ENCODE peak calls at places on chromosome 1, in nine cellular contexts. R is body of pancreas, H is gastrocnemius medialis, A is IMR-90, X is stomach, Y is ovary, F is testis, Z is A549, M is adrenal gland. C is an unnamed sample.
A peak's percentile ranks its signal among the peaks of the same experiment; 100 is the strongest.

GRCh38 chr1:66350001-66350547 is 183.9 kb upstream of the SGIP1 start:
- DNase-seq in M (peak; percentile 38), Z (no peak), A (peak; percentile 34), R (no peak), F (peak; percentile 40), H (peak; percentile 27), X (peak; percentile 47), Y (no peak), C (peak; percentile 58)

GRCh38 chr1:229204863-229205777 is 65.8 kb upstream of the RAB4A start:
- DNase-seq in F (no peak), A (peak; percentile 82), M (no peak), Z (no peak), R (no peak), Y (peak; percentile 63), X (no peak), H (no peak), C (no peak)

GRCh38 chr1:227372662-227373061 is 54.4 kb upstream of the CDC42BPA start:
- DNase-seq in Y (no peak), M (peak; percentile 29), A (peak; percentile 72), F (peak; percentile 25), Z (peak; percentile 72), R (peak; percentile 23), X (peak; percentile 57), H (no peak), C (no peak)

GRCh38 chr1:21963477-21964217 is 13.2 kb upstream of the CELA3B start:
- DNase-seq in Y (peak; percentile 86), A (peak; percentile 57), M (peak; percentile 82), F (peak; percentile 85), H (peak; percentile 41), R (peak; percentile 82), Z (peak; percentile 66), X (peak; percentile 88), C (peak; percentile 70)

GRCh38 chr1:204975568-204976235 is 67.3 kb upstream of the CNTN2 start:
- DNase-seq in H (no peak), Y (peak; percentile 56), M (peak; percentile 60), A (peak; percentile 32), F (peak; percentile 69), Z (peak; percentile 41), X (peak; percentile 57), R (peak; percentile 53), C (no peak)

GRCh38 chr1:63264161-63264560 is 58.2 kb upstream of the FOXD3 start:
- DNase-seq in R (no peak), Y (no peak), F (no peak), M (no peak), H (no peak), A (no peak), X (peak; percentile 28), Z (no peak), C (no peak)

GRCh38 chr1:8197493-8198282 is 120.2 kb upstream of the SLC45A1 start:
- DNase-seq in Z (peak; percentile 91), M (peak; percentile 84), A (peak; percentile 97), Y (peak; percentile 84), H (no peak), R (peak; percentile 79), F (peak; percentile 48), X (peak; percentile 58), C (peak; percentile 40)

GRCh38 chr1:19752083-19752696 is 47.5 kb downstream of the TMCO4 start:
- DNase-seq in M (no peak), F (no peak), R (no peak), Z (no peak), Y (no peak), X (no peak), A (no peak), H (no peak), C (no peak)

GRCh38 chr1:6241107-6241886 is 2.7 kb upstream of the HES3 start:
- DNase-seq in Z (no peak), R (no peak), H (no peak), M (no peak), F (no peak), Y (no peak), A (no peak), X (no peak), C (no peak)

GRCh38 chr1:245888809-245889208 is 618.3 kb downstream of the SMYD3 start:
- DNase-seq in R (no peak), F (no peak), Y (no peak), X (no peak), A (peak; percentile 41), H (no peak), M (no peak), Z (peak; percentile 36), C (no peak)

GRCh38 chr1:230145953-230146476 is 79.0 kb downstream of the GALNT2 start:
- DNase-seq in R (no peak), H (no peak), F (no peak), Z (no peak), M (no peak), A (no peak), Y (no peak), X (no peak), C (no peak)

DNA sequence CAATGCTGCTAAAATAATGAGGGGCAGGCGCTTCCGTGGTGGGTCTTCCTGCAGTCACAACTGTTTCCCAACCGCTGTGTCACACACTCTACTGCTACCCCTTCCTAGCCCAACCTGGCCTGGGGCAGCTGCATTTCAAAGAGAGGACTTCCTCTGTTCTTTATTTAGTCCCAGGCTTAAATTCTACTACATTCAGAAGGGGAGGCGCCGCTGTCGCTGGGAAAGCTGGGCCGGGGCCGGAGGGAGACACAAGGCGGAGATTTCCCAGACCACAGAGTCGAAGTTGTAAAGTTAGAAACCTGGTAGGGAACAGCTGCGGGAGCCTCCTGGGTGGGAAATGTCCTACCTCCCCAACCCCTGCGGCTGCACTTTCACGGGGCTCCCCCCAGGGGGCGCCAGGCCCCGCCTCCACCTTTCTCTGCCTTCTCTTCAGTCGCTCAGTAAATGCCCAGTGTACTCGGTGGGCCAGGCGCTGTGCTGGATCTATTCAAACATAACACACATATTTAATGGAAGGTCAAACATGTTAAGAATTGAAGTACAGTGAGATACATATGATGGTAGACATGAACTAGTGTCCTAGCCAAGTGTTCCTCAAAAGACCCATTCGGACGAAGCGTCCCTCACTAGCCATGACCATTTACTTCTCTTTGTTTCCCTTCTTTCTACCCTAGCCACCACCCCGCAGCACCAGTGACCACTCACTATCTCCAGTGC is 23.1 kb downstream of the DYRK3 start:
- DNase-seq in R (no peak), X (peak; percentile 44), H (peak; percentile 43), Z (peak; percentile 17), A (no peak), M (peak; percentile 24), Y (no peak), F (peak; percentile 32), C (peak; percentile 60)
- TF ChIP-seq CTCF in R (peak; percentile 27), X (no peak), H (peak; percentile 95), Z (peak; percentile 60), A (peak; percentile 59), M (peak; percentile 47), Y (no peak), F (no peak), C (peak; percentile 78)

DNA sequence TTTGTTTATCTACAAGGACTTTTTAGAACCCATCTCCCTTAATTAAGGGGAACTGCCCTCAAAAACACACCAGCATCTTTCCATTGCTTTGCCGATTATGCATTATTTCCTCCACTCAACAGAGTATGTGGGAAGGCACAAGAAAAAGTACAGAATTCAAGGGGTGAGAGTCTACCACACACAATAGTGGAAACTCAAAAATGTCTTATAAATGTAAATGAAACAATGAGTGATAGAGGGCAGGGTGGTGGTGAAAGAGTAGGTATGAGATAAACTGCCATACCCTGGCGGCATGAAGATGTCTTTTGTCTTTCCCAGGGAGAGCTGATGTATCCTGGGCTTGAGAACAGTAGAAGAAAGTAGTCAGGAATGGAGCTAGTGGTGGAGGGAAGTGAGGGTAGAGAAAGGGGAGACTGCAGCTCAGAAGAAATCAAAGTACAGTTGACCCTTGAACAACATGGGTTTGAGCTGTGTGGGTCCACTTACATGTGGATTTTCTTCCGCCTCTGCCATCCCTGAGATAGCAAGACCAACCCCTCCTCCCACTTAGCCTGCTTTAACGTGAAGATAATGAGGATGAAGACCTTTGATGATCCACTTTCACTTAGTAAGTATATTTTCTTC is 24.4 kb downstream of the CD58 start:
- DNase-seq in Z (no peak), H (no peak), M (no peak), R (no peak), A (no peak), F (no peak), Y (no peak), X (no peak), C (no peak)
- TF ChIP-seq POLR2A in Z (no peak), H (no peak), M (no peak), R (no peak), A (no peak), F (no peak), Y (no peak), X (no peak), C (no peak)

GRCh38 chr1:152348447-152348846 is 11.4 kb downstream of the FLG2 start:
- DNase-seq in Z (peak; percentile 24), H (no peak), Y (no peak), A (no peak), R (no peak), X (no peak), F (no peak), M (no peak), C (no peak)
- TF ChIP-seq CTCF in Z (no peak), H (no peak), Y (no peak), A (no peak), R (no peak), X (no peak), F (no peak), M (no peak), C (no peak)

GRCh38 chr1:153346067-153346723 is 2.4 kb downstream of the PGLYRP4 start:
- DNase-seq in Y (no peak), X (no peak), M (no peak), F (no peak), H (no peak), R (no peak), A (no peak), Z (no peak), C (no peak)

GRCh38 chr1:153343811-153344717 is 4.6 kb downstream of the PGLYRP4 start:
- DNase-seq in A (no peak), Y (no peak), R (no peak), F (no peak), M (no peak), X (no peak), Z (no peak), H (no peak), C (no peak)

GRCh38 chr1:153344718-153345025 is 4.0 kb downstream of the PGLYRP4 start:
- DNase-seq in Y (no peak), R (no peak), Z (no peak), H (no peak), F (no peak), M (no peak), A (no peak), X (no peak), C (no peak)

GRCh38 chr1:153343040-153343681 is 5.5 kb downstream of the PGLYRP4 start:
- DNase-seq in Y (no peak), A (no peak), R (no peak), F (no peak), M (no peak), Z (no peak), X (no peak), H (no peak), C (no peak)

DNA sequence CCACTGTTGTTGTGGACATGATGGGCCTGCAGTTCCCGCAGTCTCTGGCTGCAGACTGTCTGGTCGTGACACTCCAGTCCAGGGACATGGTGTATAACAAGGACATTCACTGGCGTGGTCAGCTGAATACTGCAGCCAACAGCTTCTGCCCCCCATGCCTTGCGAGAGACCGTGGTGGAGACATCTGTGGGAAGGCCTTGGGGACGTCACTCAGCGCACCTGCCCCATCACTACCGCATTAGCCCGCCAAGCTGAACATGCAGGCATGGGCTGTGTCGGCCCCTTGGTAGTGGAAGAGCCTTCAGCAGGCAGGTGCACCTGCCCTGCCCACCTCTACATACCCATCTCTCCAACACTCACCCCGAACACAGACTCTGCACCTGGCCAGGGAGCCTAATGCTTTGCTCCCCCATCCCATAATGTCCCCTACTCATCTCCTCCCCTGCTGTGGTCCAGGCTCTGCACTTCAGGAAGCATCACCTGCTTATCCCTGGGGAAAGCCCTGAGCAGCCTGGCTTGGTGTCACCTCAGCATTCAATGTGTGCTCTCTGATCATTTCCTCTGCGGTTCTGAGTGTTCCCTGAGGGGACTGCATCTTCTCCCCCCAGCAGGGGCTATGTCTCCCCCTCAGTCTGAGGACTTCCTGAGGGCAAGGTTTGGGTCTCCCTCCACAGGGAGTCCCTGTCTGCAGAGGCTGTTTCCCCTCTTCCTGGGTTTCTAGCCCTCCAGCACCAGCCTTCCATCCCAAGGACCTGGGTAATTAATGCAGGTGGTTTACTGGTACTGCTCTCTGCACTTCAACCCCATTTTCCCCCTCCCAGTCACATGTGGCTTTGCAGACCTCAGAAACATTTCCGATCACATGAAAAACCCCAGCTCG is 3.2 kb downstream of the PGLYRP4 start:
- DNase-seq in R (no peak), F (no peak), X (no peak), H (no peak), M (no peak), Z (no peak), A (no peak), Y (no peak), C (no peak)
- TF ChIP-seq POLR2A in R (no peak), F (no peak), X (no peak), H (no peak), M (no peak), Z (no peak), A (no peak), Y (no peak), C (no peak)

C was measured in heart left ventricle.